ENCODE peak calls at places on chromosome 15, in four cellular contexts. V, X, F and B are unnamed samples.

GRCh38 chr15:57213783-57214366 is 162.4 kb upstream of the CGNL1 start:
- DNase-seq in V (peak), X (no peak), F (peak), B (no peak)

GRCh38 chr15:34620814-34621213 is 37.4 kb upstream of the GOLGA8B start:
- DNase-seq in V (no peak), X (no peak), F (no peak), B (no peak)

GRCh38 chr15:68231102-68231818 is 1.7 kb upstream of the CLN6 start:
- DNase-seq in V (no peak), X (no peak), F (no peak), B (no peak)

GRCh38 chr15:66269326-66270090 is 16.0 kb upstream of the MEGF11 start:
- DNase-seq in V (peak), X (no peak), F (no peak), B (no peak)

GRCh38 chr15:76903251-76903681 is 1.9 kb downstream of the SCAPER start:
- DNase-seq in V (peak), X (no peak), F (peak), B (no peak)

GRCh38 chr15:67082007-67082536 is 16.7 kb downstream of the SMAD3 start:
- DNase-seq in V (no peak), X (no peak), F (no peak), B (no peak)

GRCh38 chr15:35713733-35714132 is 167.8 kb upstream of the DPH6 start:
- DNase-seq in V (no peak), X (no peak), F (peak), B (no peak)

GRCh38 chr15:50883903-50884302 is 24.6 kb upstream of the AP4E1 start:
- DNase-seq in V (peak), X (no peak), F (peak), B (no peak)

GRCh38 chr15:78051622-78052405 is 25.7 kb downstream of the TBC1D2B start:
- DNase-seq in V (peak), X (peak), F (peak), B (no peak)

GRCh38 chr15:48222627-48223026 is 16.5 kb downstream of the SLC12A1 start:
- DNase-seq in V (no peak), X (no peak), F (peak), B (no peak)

GRCh38 chr15:42401544-42402478 is 42.5 kb downstream of the CAPN3 start:
- DNase-seq in V (no peak), X (no peak), F (no peak), B (no peak)

GRCh38 chr15:57440799-57441198 is 64.5 kb downstream of the CGNL1 start:
- DNase-seq in V (peak), X (no peak), F (peak), B (no peak)

GRCh38 chr15:89640245-89640644 is 15.0 kb downstream of the KIF7 start:
- DNase-seq in V (no peak), X (no peak), F (no peak), B (no peak)

GRCh38 chr15:67133738-67134576 is 68.6 kb downstream of the SMAD3 start:
- DNase-seq in V (no peak), X (no peak), F (peak), B (no peak)

GRCh38 chr15:39156636-39157255 is 424.1 kb upstream of the THBS1 start:
- DNase-seq in V (no peak), X (no peak), F (peak), B (no peak)

GRCh38 chr15:85582076-85582718 is 201.8 kb downstream of the AKAP13 start:
- DNase-seq in V (no peak), X (no peak), F (peak), B (no peak)

GRCh38 chr15:93144477-93145270 is 55.7 kb upstream of the RGMA start:
- DNase-seq in V (no peak), X (no peak), F (no peak), B (no peak)

GRCh38 chr15:82808634-82809041 is 790 bp upstream of the WHAMM start:
- DNase-seq in V (no peak), X (no peak), F (no peak), B (no peak)

GRCh38 chr15:73936181-73936580 is 9.9 kb downstream of the LOXL1 start:
- DNase-seq in V (peak), X (peak), F (peak), B (no peak)
- TF ChIP-seq CTCF in V (peak), X (no peak), F (peak), B (no peak)

GRCh38 chr15:31257286-31257685 is 69.3 kb upstream of the KLF13 start:
- DNase-seq in V (no peak), X (no peak), F (no peak), B (no peak)

GRCh38 chr15:31258260-31258659 is 68.4 kb upstream of the KLF13 start:
- DNase-seq in V (no peak), X (no peak), F (no peak), B (no peak)

GRCh38 chr15:31260646-31261265 is 65.9 kb upstream of the KLF13 start:
- DNase-seq in V (no peak), X (peak), F (no peak), B (no peak)

GRCh38 chr15:31261266-31262142 is 65.1 kb upstream of the KLF13 start:
- DNase-seq in V (no peak), X (peak), F (no peak), B (no peak)

GRCh38 chr15:31259562-31260252 is 66.9 kb upstream of the KLF13 start:
- DNase-seq in V (no peak), X (no peak), F (no peak), B (no peak)
- TF ChIP-seq CTCF in V (no peak), X (no peak), F (no peak), B (no peak)

GRCh38 chr15:46077220-46077619 is 442.4 kb downstream of the SQOR start:
- DNase-seq in V (no peak), X (no peak), F (no peak), B (no peak)
- TF ChIP-seq CTCF in V (no peak), X (no peak), F (no peak), B (no peak)

DNA sequence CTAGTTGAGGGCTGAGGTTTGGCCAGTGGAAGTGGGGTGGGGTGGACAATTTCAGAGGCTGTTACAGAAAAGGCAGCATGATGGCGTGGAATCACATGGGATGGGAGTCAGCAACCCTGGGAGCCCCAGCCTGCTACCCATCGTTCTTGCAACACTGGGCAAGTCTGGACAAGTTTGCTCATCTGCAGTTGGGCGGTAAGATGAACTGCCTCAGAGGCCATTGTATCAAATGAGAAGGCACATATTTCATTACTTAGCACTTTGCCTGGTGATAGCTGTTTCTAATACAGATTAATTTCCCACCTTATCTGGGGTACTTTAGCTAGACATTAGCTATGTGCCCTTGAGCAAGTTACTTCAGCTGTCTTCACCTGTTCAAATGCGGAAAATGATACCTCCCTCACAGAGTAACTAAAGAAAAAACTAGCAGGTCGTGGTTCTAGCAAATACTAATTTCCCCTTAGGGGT is 248.9 kb downstream of the THSD4 start:
- DNase-seq in V (no peak), X (no peak), F (no peak), B (no peak)
- TF ChIP-seq CTCF in V (no peak), X (no peak), F (no peak), B (no peak)

GRCh38 chr15:75620776-75621536 is 4.6 kb downstream of the SNUPN start:
- DNase-seq in V (peak), X (no peak), F (peak), B (no peak)
- TF ChIP-seq CTCF in V (no peak), X (no peak), F (peak), B (no peak)

GRCh38 chr15:44298878-44299277 is 10.4 kb downstream of the GOLM2 start:
- DNase-seq in V (no peak), X (no peak), F (no peak), B (no peak)
- TF ChIP-seq CTCF in V (no peak), X (no peak), F (peak), B (no peak)

DNA sequence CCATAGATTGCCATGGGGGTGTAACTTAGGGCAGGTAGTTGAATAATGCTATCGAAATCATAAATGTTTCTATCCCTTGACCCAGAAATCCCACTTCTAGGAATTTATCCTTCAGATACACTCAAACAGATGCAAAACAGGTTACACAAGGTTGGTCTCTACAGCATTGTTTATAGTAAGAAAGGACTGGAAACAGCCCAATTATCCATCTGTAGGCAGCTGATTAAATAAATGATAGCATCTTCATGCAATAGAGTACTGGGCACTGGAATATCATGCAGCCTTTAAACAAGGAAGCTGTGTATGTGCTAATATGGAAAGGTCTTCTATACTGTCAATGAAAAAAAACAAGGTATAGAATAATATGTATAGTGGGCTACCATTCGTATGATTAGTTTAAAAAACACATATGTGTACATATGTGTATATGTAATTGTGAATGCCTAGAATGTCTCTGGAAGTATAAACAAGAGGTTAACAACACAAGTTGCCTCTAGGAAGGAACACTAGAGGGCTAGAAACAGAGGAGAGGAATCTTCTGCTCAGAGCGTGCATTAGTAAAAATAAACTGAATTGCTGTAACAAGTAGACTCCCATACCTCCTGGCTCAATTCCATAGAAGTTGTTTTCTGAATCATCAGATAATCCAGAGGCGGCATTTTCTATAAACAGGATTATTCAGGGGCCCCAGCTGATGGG is 146.1 kb downstream of the TLE3 start:
- DNase-seq in V (peak), X (no peak), F (peak), B (no peak)
- TF ChIP-seq CTCF in V (peak), X (no peak), F (no peak), B (no peak)

GRCh38 chr15:26866298-26867198 is at the start of gene GABRA5:
- DNase-seq in V (peak), X (no peak), F (no peak), B (peak)
- TF ChIP-seq CTCF in V (peak), X (no peak), F (no peak), B (no peak)

GRCh38 chr15:99953886-99954285 is 220.6 kb upstream of the LYSMD4 start:
- DNase-seq in V (no peak), X (no peak), F (no peak), B (no peak)
- TF ChIP-seq CTCF in V (no peak), X (no peak), F (no peak), B (no peak)